ENCODE peak calls at places on chromosome 21, in ten cellular contexts. One of them, this sample, is unnamed.

GRCh38 chr21:43321611-43322010 is 105.3 kb downstream of the SIK1 start:
- DNase-seq in astrocyte of the cerebellum: no peak
- DNase-seq in HTR-8/SVneo: no peak
- DNase-seq in H7: no peak
- DNase-seq in NCI-H510A: no peak
- DNase-seq in mesenchymal stem cell: no peak
- DNase-seq in memory B cell: no peak
- DNase-seq in GM12864: no peak
- DNase-seq in DMS79: no peak
- DNase-seq in stimulated activated CD8-positive, alpha-beta memory T cell treated with anti-CD3 and anti-CD28 coated beads, Interleukin-7, amount 100 ng/mL, for 24 hours: no peak
- DNase-seq in this sample: no peak

GRCh38 chr21:25842925-25843324 is 108.2 kb downstream of the GABPA start:
- DNase-seq in mesenchymal stem cell: no peak
- DNase-seq in NCI-H510A: no peak
- DNase-seq in memory B cell: no peak
- DNase-seq in DMS79: no peak
- DNase-seq in stimulated activated CD8-positive, alpha-beta memory T cell treated with anti-CD3 and anti-CD28 coated beads, Interleukin-7, amount 100 ng/mL, for 24 hours: no peak
- DNase-seq in H7: no peak
- DNase-seq in HTR-8/SVneo: no peak
- DNase-seq in astrocyte of the cerebellum: no peak
- DNase-seq in GM12864: no peak
- DNase-seq in this sample: no peak

GRCh38 chr21:45574691-45575090 is 32.5 kb upstream of the SLC19A1 start:
- DNase-seq in astrocyte of the cerebellum: no peak
- DNase-seq in NCI-H510A: no peak
- DNase-seq in mesenchymal stem cell: no peak
- DNase-seq in DMS79: no peak
- DNase-seq in stimulated activated CD8-positive, alpha-beta memory T cell treated with anti-CD3 and anti-CD28 coated beads, Interleukin-7, amount 100 ng/mL, for 24 hours: no peak
- DNase-seq in GM12864: no peak
- DNase-seq in H7: peak
- DNase-seq in memory B cell: no peak
- DNase-seq in HTR-8/SVneo: no peak
- DNase-seq in this sample: no peak

GRCh38 chr21:15301014-15301413 is 236.2 kb upstream of the NRIP1 start:
- DNase-seq in H7: no peak
- DNase-seq in HTR-8/SVneo: no peak
- DNase-seq in stimulated activated CD8-positive, alpha-beta memory T cell treated with anti-CD3 and anti-CD28 coated beads, Interleukin-7, amount 100 ng/mL, for 24 hours: no peak
- DNase-seq in mesenchymal stem cell: no peak
- DNase-seq in GM12864: no peak
- DNase-seq in NCI-H510A: no peak
- DNase-seq in memory B cell: no peak
- DNase-seq in DMS79: no peak
- DNase-seq in astrocyte of the cerebellum: no peak
- DNase-seq in this sample: no peak

GRCh38 chr21:36229181-36229580 is 72.6 kb downstream of the DOP1B start:
- DNase-seq in memory B cell: no peak
- DNase-seq in mesenchymal stem cell: no peak
- DNase-seq in DMS79: no peak
- DNase-seq in H7: no peak
- DNase-seq in astrocyte of the cerebellum: no peak
- DNase-seq in HTR-8/SVneo: no peak
- DNase-seq in GM12864: no peak
- DNase-seq in stimulated activated CD8-positive, alpha-beta memory T cell treated with anti-CD3 and anti-CD28 coated beads, Interleukin-7, amount 100 ng/mL, for 24 hours: no peak
- DNase-seq in NCI-H510A: no peak
- DNase-seq in this sample: no peak

GRCh38 chr21:41234574-41234973 is 66.6 kb downstream of the BACE2 start:
- DNase-seq in DMS79: no peak
- DNase-seq in GM12864: no peak
- DNase-seq in H7: no peak
- DNase-seq in HTR-8/SVneo: no peak
- DNase-seq in NCI-H510A: no peak
- DNase-seq in memory B cell: no peak
- DNase-seq in astrocyte of the cerebellum: no peak
- DNase-seq in stimulated activated CD8-positive, alpha-beta memory T cell treated with anti-CD3 and anti-CD28 coated beads, Interleukin-7, amount 100 ng/mL, for 24 hours: no peak
- DNase-seq in mesenchymal stem cell: no peak
- DNase-seq in this sample: no peak

GRCh38 chr21:43590220-43590619 is 69.1 kb downstream of the HSF2BP start:
- DNase-seq in DMS79: no peak
- DNase-seq in H7: no peak
- DNase-seq in NCI-H510A: no peak
- DNase-seq in astrocyte of the cerebellum: no peak
- DNase-seq in GM12864: no peak
- DNase-seq in HTR-8/SVneo: no peak
- DNase-seq in memory B cell: no peak
- DNase-seq in stimulated activated CD8-positive, alpha-beta memory T cell treated with anti-CD3 and anti-CD28 coated beads, Interleukin-7, amount 100 ng/mL, for 24 hours: no peak
- DNase-seq in mesenchymal stem cell: no peak
- DNase-seq in this sample: no peak

GRCh38 chr21:38249879-38250278 is 6.9 kb upstream of the KCNJ15 start:
- DNase-seq in GM12864: no peak
- DNase-seq in stimulated activated CD8-positive, alpha-beta memory T cell treated with anti-CD3 and anti-CD28 coated beads, Interleukin-7, amount 100 ng/mL, for 24 hours: no peak
- DNase-seq in DMS79: no peak
- DNase-seq in memory B cell: no peak
- DNase-seq in NCI-H510A: no peak
- DNase-seq in HTR-8/SVneo: no peak
- DNase-seq in mesenchymal stem cell: no peak
- DNase-seq in H7: no peak
- DNase-seq in astrocyte of the cerebellum: no peak
- DNase-seq in this sample: no peak

GRCh38 chr21:29788752-29789151 is 151.0 kb downstream of the GRIK1 start:
- DNase-seq in H7: no peak
- DNase-seq in NCI-H510A: no peak
- DNase-seq in stimulated activated CD8-positive, alpha-beta memory T cell treated with anti-CD3 and anti-CD28 coated beads, Interleukin-7, amount 100 ng/mL, for 24 hours: no peak
- DNase-seq in memory B cell: no peak
- DNase-seq in HTR-8/SVneo: no peak
- DNase-seq in DMS79: no peak
- DNase-seq in mesenchymal stem cell: no peak
- DNase-seq in GM12864: no peak
- DNase-seq in astrocyte of the cerebellum: no peak
- DNase-seq in this sample: no peak

GRCh38 chr21:31781737-31782136 is 49.8 kb upstream of the SCAF4 start:
- DNase-seq in H7: no peak
- DNase-seq in stimulated activated CD8-positive, alpha-beta memory T cell treated with anti-CD3 and anti-CD28 coated beads, Interleukin-7, amount 100 ng/mL, for 24 hours: no peak
- DNase-seq in mesenchymal stem cell: peak
- DNase-seq in HTR-8/SVneo: peak
- DNase-seq in GM12864: no peak
- DNase-seq in astrocyte of the cerebellum: peak
- DNase-seq in memory B cell: no peak
- DNase-seq in NCI-H510A: no peak
- DNase-seq in DMS79: peak
- DNase-seq in this sample: no peak

GRCh38 chr21:31545036-31545435 is 114.5 kb upstream of the SOD1 start:
- DNase-seq in H7: no peak
- DNase-seq in memory B cell: no peak
- DNase-seq in DMS79: no peak
- DNase-seq in NCI-H510A: no peak
- DNase-seq in mesenchymal stem cell: no peak
- DNase-seq in astrocyte of the cerebellum: no peak
- DNase-seq in stimulated activated CD8-positive, alpha-beta memory T cell treated with anti-CD3 and anti-CD28 coated beads, Interleukin-7, amount 100 ng/mL, for 24 hours: no peak
- DNase-seq in GM12864: no peak
- DNase-seq in HTR-8/SVneo: no peak
- DNase-seq in this sample: no peak

GRCh38 chr21:42193131-42193671 is 25.7 kb upstream of the ABCG1 start:
- DNase-seq in stimulated activated CD8-positive, alpha-beta memory T cell treated with anti-CD3 and anti-CD28 coated beads, Interleukin-7, amount 100 ng/mL, for 24 hours: no peak
- DNase-seq in memory B cell: no peak
- DNase-seq in H7: no peak
- DNase-seq in GM12864: no peak
- DNase-seq in HTR-8/SVneo: no peak
- DNase-seq in astrocyte of the cerebellum: no peak
- DNase-seq in mesenchymal stem cell: no peak
- DNase-seq in DMS79: no peak
- DNase-seq in NCI-H510A: no peak
- DNase-seq in this sample: peak

GRCh38 chr21:29501451-29501850 is 202.7 kb downstream of the BACH1 start:
- DNase-seq in HTR-8/SVneo: no peak
- DNase-seq in astrocyte of the cerebellum: no peak
- DNase-seq in NCI-H510A: no peak
- DNase-seq in H7: no peak
- DNase-seq in stimulated activated CD8-positive, alpha-beta memory T cell treated with anti-CD3 and anti-CD28 coated beads, Interleukin-7, amount 100 ng/mL, for 24 hours: no peak
- DNase-seq in GM12864: no peak
- DNase-seq in mesenchymal stem cell: no peak
- DNase-seq in DMS79: no peak
- DNase-seq in memory B cell: no peak
- DNase-seq in this sample: no peak

GRCh38 chr21:41926068-41926806 is 27.6 kb downstream of the C2CD2 start:
- DNase-seq in mesenchymal stem cell: peak
- DNase-seq in astrocyte of the cerebellum: no peak
- DNase-seq in NCI-H510A: no peak
- DNase-seq in memory B cell: no peak
- DNase-seq in stimulated activated CD8-positive, alpha-beta memory T cell treated with anti-CD3 and anti-CD28 coated beads, Interleukin-7, amount 100 ng/mL, for 24 hours: no peak
- DNase-seq in HTR-8/SVneo: peak
- DNase-seq in H7: peak
- DNase-seq in GM12864: peak
- DNase-seq in DMS79: peak
- DNase-seq in this sample: no peak

GRCh38 chr21:23452384-23453083 is 2154.7 kb downstream of the MRPL39 start:
- DNase-seq in GM12864: no peak
- DNase-seq in DMS79: no peak
- DNase-seq in memory B cell: no peak
- DNase-seq in H7: peak
- DNase-seq in stimulated activated CD8-positive, alpha-beta memory T cell treated with anti-CD3 and anti-CD28 coated beads, Interleukin-7, amount 100 ng/mL, for 24 hours: no peak
- DNase-seq in HTR-8/SVneo: no peak
- DNase-seq in NCI-H510A: no peak
- DNase-seq in astrocyte of the cerebellum: no peak
- DNase-seq in mesenchymal stem cell: no peak
- DNase-seq in this sample: no peak

GRCh38 chr21:45162115-45162514 is 87.7 kb downstream of the ADARB1 start:
- DNase-seq in stimulated activated CD8-positive, alpha-beta memory T cell treated with anti-CD3 and anti-CD28 coated beads, Interleukin-7, amount 100 ng/mL, for 24 hours: no peak
- DNase-seq in memory B cell: no peak
- DNase-seq in mesenchymal stem cell: no peak
- DNase-seq in DMS79: no peak
- DNase-seq in HTR-8/SVneo: no peak
- DNase-seq in H7: peak
- DNase-seq in NCI-H510A: no peak
- DNase-seq in GM12864: no peak
- DNase-seq in astrocyte of the cerebellum: no peak
- DNase-seq in this sample: peak

GRCh38 chr21:46323227-46323709 is 402 bp downstream of the C21orf58 start:
- DNase-seq in NCI-H510A: no peak
- DNase-seq in DMS79: no peak
- DNase-seq in stimulated activated CD8-positive, alpha-beta memory T cell treated with anti-CD3 and anti-CD28 coated beads, Interleukin-7, amount 100 ng/mL, for 24 hours: no peak
- DNase-seq in GM12864: no peak
- DNase-seq in astrocyte of the cerebellum: no peak
- DNase-seq in mesenchymal stem cell: peak
- DNase-seq in H7: no peak
- DNase-seq in memory B cell: no peak
- DNase-seq in HTR-8/SVneo: no peak
- DNase-seq in this sample: no peak

GRCh38 chr21:42148097-42148496 is 70.8 kb upstream of the ABCG1 start:
- DNase-seq in HTR-8/SVneo: no peak
- DNase-seq in DMS79: no peak
- DNase-seq in astrocyte of the cerebellum: no peak
- DNase-seq in NCI-H510A: no peak
- DNase-seq in memory B cell: no peak
- DNase-seq in GM12864: no peak
- DNase-seq in H7: no peak
- DNase-seq in stimulated activated CD8-positive, alpha-beta memory T cell treated with anti-CD3 and anti-CD28 coated beads, Interleukin-7, amount 100 ng/mL, for 24 hours: no peak
- DNase-seq in mesenchymal stem cell: no peak
- DNase-seq in this sample: no peak

GRCh38 chr21:42061195-42061865 is 9.8 kb upstream of the UMODL1 start:
- DNase-seq in memory B cell: peak
- DNase-seq in DMS79: no peak
- DNase-seq in astrocyte of the cerebellum: no peak
- DNase-seq in HTR-8/SVneo: no peak
- DNase-seq in mesenchymal stem cell: no peak
- DNase-seq in H7: peak
- DNase-seq in stimulated activated CD8-positive, alpha-beta memory T cell treated with anti-CD3 and anti-CD28 coated beads, Interleukin-7, amount 100 ng/mL, for 24 hours: no peak
- DNase-seq in NCI-H510A: no peak
- DNase-seq in GM12864: peak
- DNase-seq in this sample: no peak

GRCh38 chr21:44423941-44424607 is 31.2 kb upstream of the LRRC3 start:
- DNase-seq in H7: peak
- DNase-seq in mesenchymal stem cell: no peak
- DNase-seq in DMS79: no peak
- DNase-seq in astrocyte of the cerebellum: no peak
- DNase-seq in NCI-H510A: no peak
- DNase-seq in stimulated activated CD8-positive, alpha-beta memory T cell treated with anti-CD3 and anti-CD28 coated beads, Interleukin-7, amount 100 ng/mL, for 24 hours: no peak
- DNase-seq in GM12864: no peak
- DNase-seq in HTR-8/SVneo: no peak
- DNase-seq in memory B cell: no peak
- DNase-seq in this sample: no peak

GRCh38 chr21:34261841-34262832 is 101.7 kb upstream of the KCNE2 start:
- DNase-seq in astrocyte of the cerebellum: no peak
- DNase-seq in NCI-H510A: no peak
- DNase-seq in stimulated activated CD8-positive, alpha-beta memory T cell treated with anti-CD3 and anti-CD28 coated beads, Interleukin-7, amount 100 ng/mL, for 24 hours: no peak
- DNase-seq in HTR-8/SVneo: no peak
- DNase-seq in mesenchymal stem cell: no peak
- DNase-seq in H7: no peak
- DNase-seq in memory B cell: no peak
- DNase-seq in GM12864: no peak
- DNase-seq in DMS79: peak
- DNase-seq in this sample: no peak

GRCh38 chr21:34630536-34631143 is 15.7 kb upstream of the RCAN1 start:
- DNase-seq in GM12864: no peak
- DNase-seq in NCI-H510A: no peak
- DNase-seq in H7: peak
- DNase-seq in memory B cell: peak
- DNase-seq in mesenchymal stem cell: peak
- DNase-seq in astrocyte of the cerebellum: peak
- DNase-seq in stimulated activated CD8-positive, alpha-beta memory T cell treated with anti-CD3 and anti-CD28 coated beads, Interleukin-7, amount 100 ng/mL, for 24 hours: no peak
- DNase-seq in HTR-8/SVneo: peak
- DNase-seq in DMS79: peak
- DNase-seq in this sample: no peak

This sample was measured in esophagus muscularis mucosa.